ENCODE peak calls at places on chromosomes 7 and 10, in eight cellular contexts. One of them, this sample, is unnamed.

GRCh38 chr7:23275906-23276305 is 23.2 kb upstream of the MALSU1 start:
- DNase-seq in H1: no peak
- DNase-seq in HCT116: no peak
- DNase-seq in A549: no peak
- DNase-seq in WTC11: no peak
- DNase-seq in endothelial cell of umbilical vein: no peak
- DNase-seq in HepG2: no peak
- DNase-seq in SK-N-SH: no peak
- DNase-seq in this sample: no peak

GRCh38 chr10:90988802-90989201 is 67.9 kb upstream of the ANKRD1 start:
- DNase-seq in H1: no peak
- DNase-seq in HCT116: no peak
- DNase-seq in A549: no peak
- DNase-seq in WTC11: no peak
- DNase-seq in endothelial cell of umbilical vein: no peak
- DNase-seq in HepG2: no peak
- DNase-seq in SK-N-SH: no peak
- DNase-seq in this sample: no peak

GRCh38 chr7:83149466-83149865 is 13.2 kb downstream of the PCLO start:
- DNase-seq in H1: no peak
- DNase-seq in HCT116: no peak
- DNase-seq in A549: no peak
- DNase-seq in WTC11: no peak
- DNase-seq in endothelial cell of umbilical vein: no peak
- DNase-seq in HepG2: no peak
- DNase-seq in SK-N-SH: no peak
- DNase-seq in this sample: no peak

GRCh38 chr7:148982596-148983219 is 45.6 kb downstream of the PDIA4 start:
- DNase-seq in H1: no peak
- DNase-seq in HCT116: no peak
- DNase-seq in A549: no peak
- DNase-seq in WTC11: no peak
- DNase-seq in endothelial cell of umbilical vein: peak; percentile 39
- DNase-seq in HepG2: no peak
- DNase-seq in SK-N-SH: peak; percentile 81
- DNase-seq in this sample: peak; percentile 58

GRCh38 chr7:115249080-115249479 is 327.2 kb downstream of the MDFIC start:
- DNase-seq in H1: no peak
- DNase-seq in HCT116: no peak
- DNase-seq in A549: no peak
- DNase-seq in WTC11: no peak
- DNase-seq in endothelial cell of umbilical vein: peak; percentile 30
- DNase-seq in HepG2: no peak
- DNase-seq in SK-N-SH: no peak
- DNase-seq in this sample: no peak

GRCh38 chr7:137967143-137968018 is 34.5 kb downstream of the CREB3L2 start:
- DNase-seq in H1: no peak
- DNase-seq in HCT116: no peak
- DNase-seq in A549: no peak
- DNase-seq in WTC11: no peak
- DNase-seq in endothelial cell of umbilical vein: peak; percentile 66
- DNase-seq in HepG2: peak; percentile 84
- DNase-seq in SK-N-SH: no peak
- DNase-seq in this sample: peak; percentile 57

GRCh38 chr10:110783509-110784103 is 88.1 kb upstream of the PDCD4 start:
- DNase-seq in H1: no peak
- DNase-seq in HCT116: no peak
- DNase-seq in A549: no peak
- DNase-seq in WTC11: no peak
- DNase-seq in endothelial cell of umbilical vein: no peak
- DNase-seq in HepG2: no peak
- DNase-seq in SK-N-SH: no peak
- DNase-seq in this sample: peak; percentile 36

GRCh38 chr10:34156781-34157425 is 658.2 kb downstream of the PARD3 start:
- DNase-seq in H1: no peak
- DNase-seq in HCT116: no peak
- DNase-seq in A549: peak; percentile 11
- DNase-seq in WTC11: no peak
- DNase-seq in endothelial cell of umbilical vein: no peak
- DNase-seq in HepG2: no peak
- DNase-seq in SK-N-SH: no peak
- DNase-seq in this sample: no peak

GRCh38 chr7:137996386-137996851 is 5.5 kb downstream of the CREB3L2 start:
- DNase-seq in H1: no peak
- DNase-seq in HCT116: no peak
- DNase-seq in A549: no peak
- DNase-seq in WTC11: no peak
- DNase-seq in endothelial cell of umbilical vein: peak; percentile 93
- DNase-seq in HepG2: no peak
- DNase-seq in SK-N-SH: peak; percentile 79
- DNase-seq in this sample: peak; percentile 83

GRCh38 chr7:1521454-1521853 is 9.0 kb upstream of the MAFK start:
- DNase-seq in H1: no peak
- DNase-seq in HCT116: no peak
- DNase-seq in A549: no peak
- DNase-seq in WTC11: no peak
- DNase-seq in endothelial cell of umbilical vein: no peak
- DNase-seq in HepG2: no peak
- DNase-seq in SK-N-SH: no peak
- DNase-seq in this sample: no peak

GRCh38 chr7:91249506-91250233 is 14.6 kb upstream of the FZD1 start:
- DNase-seq in H1: no peak
- DNase-seq in HCT116: no peak
- DNase-seq in A549: no peak
- DNase-seq in WTC11: no peak
- DNase-seq in endothelial cell of umbilical vein: no peak
- DNase-seq in HepG2: no peak
- DNase-seq in SK-N-SH: no peak
- DNase-seq in this sample: no peak

GRCh38 chr7:132424277-132424676 is 152.0 kb downstream of the PLXNA4 start:
- DNase-seq in H1: no peak
- DNase-seq in HCT116: no peak
- DNase-seq in A549: no peak
- DNase-seq in WTC11: no peak
- DNase-seq in endothelial cell of umbilical vein: no peak
- DNase-seq in HepG2: no peak
- DNase-seq in SK-N-SH: no peak
- DNase-seq in this sample: no peak

GRCh38 chr7:4265056-4265455 is 417.0 kb upstream of the FOXK1 start:
- DNase-seq in H1: peak; percentile 44
- DNase-seq in HCT116: no peak
- DNase-seq in A549: no peak
- DNase-seq in WTC11: no peak
- DNase-seq in endothelial cell of umbilical vein: no peak
- DNase-seq in HepG2: no peak
- DNase-seq in SK-N-SH: no peak
- DNase-seq in this sample: no peak

GRCh38 chr7:151018421-151019129 is 5.7 kb downstream of the ATG9B start:
- DNase-seq in H1: no peak
- DNase-seq in HCT116: no peak
- DNase-seq in A549: no peak
- DNase-seq in WTC11: peak; percentile 56
- DNase-seq in endothelial cell of umbilical vein: peak; percentile 56
- DNase-seq in HepG2: no peak
- DNase-seq in SK-N-SH: no peak
- DNase-seq in this sample: no peak

GRCh38 chr7:5657901-5658300 is 123.6 kb downstream of the RNF216 start:
- DNase-seq in H1: no peak
- DNase-seq in HCT116: no peak
- DNase-seq in A549: no peak
- DNase-seq in WTC11: no peak
- DNase-seq in endothelial cell of umbilical vein: no peak
- DNase-seq in HepG2: no peak
- DNase-seq in SK-N-SH: no peak
- DNase-seq in this sample: no peak

GRCh38 chr10:15225511-15225910 is 57.0 kb upstream of the NMT2 start:
- DNase-seq in H1: no peak
- DNase-seq in HCT116: no peak
- DNase-seq in A549: no peak
- DNase-seq in WTC11: no peak
- DNase-seq in endothelial cell of umbilical vein: no peak
- DNase-seq in HepG2: no peak
- DNase-seq in SK-N-SH: no peak
- DNase-seq in this sample: peak; percentile 60

DNA sequence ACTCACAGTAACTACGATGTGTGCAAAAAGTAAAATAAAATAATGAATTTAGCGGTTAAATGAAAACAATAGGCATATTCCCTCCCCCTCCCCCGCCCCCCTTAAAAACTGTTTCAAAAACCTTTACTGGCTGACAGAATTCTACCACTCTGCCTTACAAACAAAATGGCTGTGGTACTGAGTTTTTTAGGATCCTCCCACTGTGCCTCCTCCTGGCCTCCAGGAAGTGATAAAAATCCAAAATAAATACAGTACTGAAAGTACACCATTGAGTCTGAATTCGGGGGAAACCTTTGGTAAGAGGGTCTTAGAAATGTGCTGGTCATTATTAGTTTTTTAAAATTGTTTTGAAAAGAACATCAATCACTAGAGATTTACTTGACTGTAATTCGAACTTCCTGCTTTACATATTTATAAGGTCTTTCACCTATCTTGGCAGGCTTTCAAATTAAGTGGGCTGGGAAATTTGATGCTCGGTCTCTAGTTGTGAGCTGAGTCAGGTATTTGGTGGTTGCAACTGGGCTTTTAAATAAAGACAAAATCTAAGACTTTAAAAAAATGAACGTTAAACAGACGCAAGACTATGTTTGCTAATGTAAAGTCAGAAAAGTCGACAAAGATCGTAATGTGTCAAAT is 32.5 kb upstream of the EPC1 start:
- DNase-seq in H1: no peak
- DNase-seq in HCT116: peak; percentile 62
- DNase-seq in A549: no peak
- DNase-seq in WTC11: no peak
- DNase-seq in endothelial cell of umbilical vein: peak; percentile 71
- DNase-seq in HepG2: peak; percentile 43
- DNase-seq in SK-N-SH: peak; percentile 49
- DNase-seq in this sample: peak; percentile 73
- TF ChIP-seq MAX in H1: no peak
- TF ChIP-seq MAX in HCT116: no peak
- TF ChIP-seq MAX in A549: no peak
- TF ChIP-seq MAX in WTC11: no peak
- TF ChIP-seq MAX in endothelial cell of umbilical vein: no peak
- TF ChIP-seq MAX in HepG2: no peak
- TF ChIP-seq MAX in SK-N-SH: no peak
- TF ChIP-seq MAX in this sample: no peak

GRCh38 chr10:17617031-17617911 is at the start of gene HACD1:
- DNase-seq in H1: peak; percentile 84
- DNase-seq in HCT116: peak; percentile 59
- DNase-seq in A549: peak; percentile 88
- DNase-seq in WTC11: peak; percentile 78
- DNase-seq in endothelial cell of umbilical vein: peak; percentile 65
- DNase-seq in HepG2: peak; percentile 73
- DNase-seq in SK-N-SH: peak; percentile 98
- DNase-seq in this sample: peak; percentile 80
- TF ChIP-seq CTCF in H1: peak; percentile 1
- TF ChIP-seq CTCF in HCT116: no peak
- TF ChIP-seq CTCF in A549: peak; percentile 47
- TF ChIP-seq CTCF in WTC11: no peak
- TF ChIP-seq CTCF in endothelial cell of umbilical vein: peak; percentile 26
- TF ChIP-seq CTCF in HepG2: peak; percentile 80
- TF ChIP-seq CTCF in SK-N-SH: peak; percentile 35
- TF ChIP-seq CTCF in this sample: no peak

GRCh38 chr10:114893248-114893647 is 44.7 kb upstream of the TRUB1 start:
- DNase-seq in H1: no peak
- DNase-seq in HCT116: peak; percentile 55
- DNase-seq in A549: no peak
- DNase-seq in WTC11: no peak
- DNase-seq in endothelial cell of umbilical vein: no peak
- DNase-seq in HepG2: peak; percentile 20
- DNase-seq in SK-N-SH: no peak
- DNase-seq in this sample: peak; percentile 21
- TF ChIP-seq MAX in H1: no peak
- TF ChIP-seq MAX in HCT116: no peak
- TF ChIP-seq MAX in A549: no peak
- TF ChIP-seq MAX in WTC11: no peak
- TF ChIP-seq MAX in endothelial cell of umbilical vein: no peak
- TF ChIP-seq MAX in HepG2: no peak
- TF ChIP-seq MAX in SK-N-SH: no peak
- TF ChIP-seq MAX in this sample: no peak

DNA sequence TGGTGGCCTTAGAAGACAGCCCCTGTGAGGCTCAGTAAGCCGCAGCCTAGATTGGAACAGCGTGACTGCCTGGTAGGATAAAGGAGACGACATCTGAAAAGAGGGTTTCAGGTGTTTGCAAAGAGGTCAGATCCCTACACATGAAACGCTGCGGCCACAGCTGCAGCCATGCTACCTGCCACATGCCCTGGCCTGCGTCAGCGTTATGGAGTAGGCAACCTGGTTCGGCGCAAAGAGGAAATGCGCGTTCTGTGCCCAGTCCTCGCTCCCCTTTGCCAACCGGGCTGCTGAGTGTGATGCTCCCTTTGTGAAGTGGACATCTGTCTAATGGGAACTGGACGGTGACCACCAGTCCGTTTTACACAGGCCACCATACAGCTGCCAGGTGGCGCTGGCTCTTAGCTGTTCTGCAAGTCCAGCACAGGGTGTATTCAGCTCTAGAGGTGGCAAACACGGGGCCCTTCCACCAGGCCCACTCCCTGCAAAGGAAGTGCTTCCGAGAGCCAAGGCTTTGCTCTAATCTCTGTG is 160.3 kb downstream of the CELF2 start:
- DNase-seq in H1: no peak
- DNase-seq in HCT116: no peak
- DNase-seq in A549: no peak
- DNase-seq in WTC11: no peak
- DNase-seq in endothelial cell of umbilical vein: no peak
- DNase-seq in HepG2: no peak
- DNase-seq in SK-N-SH: no peak
- DNase-seq in this sample: peak; percentile 67
- TF ChIP-seq CTCF in H1: no peak
- TF ChIP-seq CTCF in HCT116: no peak
- TF ChIP-seq CTCF in A549: no peak
- TF ChIP-seq CTCF in WTC11: no peak
- TF ChIP-seq CTCF in endothelial cell of umbilical vein: no peak
- TF ChIP-seq CTCF in HepG2: no peak
- TF ChIP-seq CTCF in SK-N-SH: no peak
- TF ChIP-seq CTCF in this sample: peak; percentile 6